ENCODE peak calls at places on chromosomes 5 and 9, in five cellular contexts. H, J, Y, A and T are unnamed samples.

GRCh38 chr5:1834721-1835425 is 33.7 kb downstream of the NDUFS6 start:
- DNase-seq in H (no peak), J (no peak), Y (no peak), A (no peak), T (no peak)

GRCh38 chr9:126915281-126915816 is 767 bp downstream of the RALGPS1 start:
- DNase-seq in H (no peak), J (peak; percentile 33), Y (no peak), A (no peak), T (peak; percentile 6)

GRCh38 chr9:109336409-109336808 is 15.6 kb upstream of the EPB41L4B start:
- DNase-seq in H (no peak), J (no peak), Y (no peak), A (no peak), T (peak; percentile 50)

GRCh38 chr5:14768838-14769365 is 102.7 kb downstream of the ANKH start:
- DNase-seq in H (no peak), J (no peak), Y (no peak), A (no peak), T (no peak)

GRCh38 chr5:131671994-131672655 is 37.1 kb upstream of the RAPGEF6 start:
- DNase-seq in H (peak; percentile 5), J (no peak), Y (peak; percentile 41), A (no peak), T (no peak)

GRCh38 chr9:123119566-123119965 is 86.1 kb downstream of the GPR21 start:
- DNase-seq in H (no peak), J (no peak), Y (no peak), A (no peak), T (no peak)

GRCh38 chr5:42759456-42759855 is 2.8 kb downstream of the CCDC152 start:
- DNase-seq in H (no peak), J (no peak), Y (no peak), A (no peak), T (no peak)

GRCh38 chr5:3456121-3456681 is 139.4 kb upstream of the IRX1 start:
- DNase-seq in H (no peak), J (no peak), Y (no peak), A (no peak), T (no peak)

GRCh38 chr5:91020065-91020800 is 362.9 kb downstream of the ARRDC3 start:
- DNase-seq in H (no peak), J (no peak), Y (no peak), A (no peak), T (no peak)

GRCh38 chr9:72856985-72857631 is 95.7 kb downstream of the ALDH1A1 start:
- DNase-seq in H (peak; percentile 65), J (peak; percentile 66), Y (peak; percentile 74), A (no peak), T (peak; percentile 47)

GRCh38 chr5:11504794-11505193 is 399.5 kb downstream of the CTNND2 start:
- DNase-seq in H (no peak), J (no peak), Y (no peak), A (no peak), T (peak; percentile 59)

GRCh38 chr5:52738095-52738506 is 49.6 kb upstream of the ITGA1 start:
- DNase-seq in H (no peak), J (no peak), Y (peak; percentile 21), A (no peak), T (no peak)

GRCh38 chr9:36808246-36808645 is 225.8 kb downstream of the PAX5 start:
- DNase-seq in H (no peak), J (no peak), Y (no peak), A (no peak), T (no peak)

GRCh38 chr9:14343236-14343947 is 29.5 kb upstream of the NFIB start:
- DNase-seq in H (no peak), J (no peak), Y (peak; percentile 17), A (no peak), T (no peak)

GRCh38 chr5:72842816-72843215 is 26.4 kb downstream of the TNPO1 start:
- DNase-seq in H (no peak), J (peak; percentile 56), Y (peak; percentile 92), A (no peak), T (peak; percentile 70)

GRCh38 chr9:75895112-75895511 is 4.6 kb downstream of the PCSK5 start:
- DNase-seq in H (no peak), J (no peak), Y (no peak), A (no peak), T (no peak)

GRCh38 chr9:13263511-13263910 is 16.0 kb downstream of the MPDZ start:
- DNase-seq in H (no peak), J (no peak), Y (peak; percentile 34), A (no peak), T (no peak)

GRCh38 chr9:136107155-136107952 is 11.3 kb downstream of the TMEM250 start:
- DNase-seq in H (no peak), J (no peak), Y (no peak), A (no peak), T (no peak)

GRCh38 chr9:93968451-93969327 is 13.5 kb upstream of the BARX1 start:
- DNase-seq in H (peak; percentile 53), J (no peak), Y (no peak), A (no peak), T (no peak)

GRCh38 chr9:136543830-136544548 is 1.9 kb downstream of the NOTCH1 start:
- DNase-seq in H (peak; percentile 78), J (no peak), Y (peak; percentile 46), A (no peak), T (no peak)

GRCh38 chr9:118596374-118597015 is 772.7 kb downstream of the BRINP1 start:
- DNase-seq in H (no peak), J (no peak), Y (no peak), A (no peak), T (no peak)

GRCh38 chr9:94919376-94920098 is 193.0 kb downstream of the AOPEP start:
- DNase-seq in H (no peak), J (no peak), Y (no peak), A (no peak), T (no peak)

DNA sequence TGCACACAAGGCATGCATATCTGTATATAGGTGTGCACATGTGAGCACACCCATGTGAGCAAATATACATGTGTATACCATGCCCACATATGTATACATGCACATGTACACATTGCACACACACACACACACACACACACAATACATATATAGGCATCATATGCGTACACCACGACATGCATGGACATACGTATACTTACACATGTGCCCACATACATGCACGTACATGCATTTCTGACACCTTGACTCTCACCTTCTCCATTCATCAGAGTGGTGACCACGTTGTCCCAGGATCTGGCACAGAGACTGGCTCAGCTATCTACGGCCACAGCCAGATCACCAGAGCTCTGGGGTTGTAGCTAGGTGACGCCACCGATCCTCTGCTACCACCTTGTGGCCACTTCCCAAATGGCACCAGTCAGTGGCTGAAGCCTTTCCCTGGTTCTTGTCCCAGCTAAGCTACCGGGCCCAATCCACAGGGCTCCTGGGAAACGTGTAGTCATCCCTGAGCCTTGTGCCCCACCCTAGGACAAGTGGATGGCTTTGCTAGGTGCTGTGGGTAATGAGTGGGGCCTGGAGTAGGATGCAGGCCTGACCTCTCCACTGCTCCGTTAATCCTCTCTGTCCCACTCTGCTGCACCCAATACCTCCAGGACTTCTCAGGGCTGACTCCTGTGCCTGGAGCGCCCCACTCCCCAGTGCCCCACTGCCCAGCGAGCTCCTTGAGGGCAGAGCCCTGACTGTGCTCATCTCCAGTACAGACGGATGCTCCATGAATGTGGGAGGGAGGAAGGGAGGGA is 194.4 kb downstream of the RGS3 start:
- DNase-seq in H (peak; percentile 73), J (peak; percentile 87), Y (peak; percentile 89), A (peak; percentile 39), T (peak; percentile 83)
- TF ChIP-seq MYC in H (no peak), J (no peak), Y (no peak), A (no peak), T (no peak)

DNA sequence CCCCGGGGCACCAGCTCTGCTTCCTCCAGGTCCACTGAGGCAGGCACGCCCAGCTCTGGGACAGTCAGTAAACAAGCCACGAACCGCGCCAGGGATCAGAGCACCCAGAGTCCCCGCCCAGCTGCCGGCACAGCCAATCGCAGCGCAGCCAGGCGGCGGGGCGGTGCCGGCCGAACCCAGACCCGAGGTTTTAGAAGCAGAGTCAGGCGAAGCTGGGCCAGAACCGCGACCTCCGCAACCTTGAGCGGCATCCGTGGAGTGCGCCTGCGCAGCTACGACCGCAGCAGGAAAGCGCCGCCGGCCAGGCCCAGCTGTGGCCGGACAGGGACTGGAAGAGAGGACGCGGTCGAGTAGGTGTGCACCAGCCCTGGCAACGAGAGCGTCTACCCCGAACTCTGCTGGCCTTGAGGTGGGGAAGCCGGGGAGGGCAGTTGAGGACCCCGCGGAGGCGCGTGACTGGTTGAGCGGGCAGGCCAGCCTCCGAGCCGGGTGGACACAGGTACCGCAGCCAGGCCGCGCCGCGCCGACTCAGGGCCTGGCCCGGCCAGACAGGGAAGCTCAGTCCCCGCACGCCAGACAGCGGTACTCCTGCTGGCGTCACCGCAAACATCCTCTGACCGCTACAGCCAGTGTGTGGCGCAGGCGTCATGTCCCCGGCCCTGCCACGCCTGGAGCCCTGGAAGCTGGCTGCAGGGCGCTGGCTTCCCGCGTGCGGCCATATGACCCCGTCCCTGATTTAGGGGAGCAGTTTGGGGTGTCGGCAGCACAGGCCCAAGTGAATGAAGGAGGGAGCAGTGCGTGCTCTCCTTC is at the start of gene CTSL:
- DNase-seq in H (peak; percentile 76), J (peak; percentile 89), Y (peak; percentile 80), A (no peak), T (peak; percentile 70)
- H3K4me3 ChIP-seq in H (peak within 1 kb of the TSS; percentile 45), J (peak within 1 kb of the TSS; percentile 80), Y (peak within 1 kb of the TSS; percentile 57), A (no peak within 1 kb of the TSS), T (peak within 1 kb of the TSS; percentile 54)

GRCh38 chr9:68705636-68706578 is 867 bp downstream of the PIP5K1B start:
- DNase-seq in H (peak; percentile 46), J (peak; percentile 4), Y (peak; percentile 10), A (no peak), T (peak; percentile 45)
- TF ChIP-seq CTCF in H (peak; percentile 75), J (no peak), Y (no peak), A (peak; percentile 10), T (no peak)

GRCh38 chr9:74848150-74848525 is 39.6 kb downstream of the TRPM6 start:
- DNase-seq in H (no peak), J (no peak), Y (no peak), A (no peak), T (no peak)

GRCh38 chr9:74847478-74848149 is 40.1 kb downstream of the TRPM6 start:
- DNase-seq in H (no peak), J (no peak), Y (no peak), A (no peak), T (no peak)

DNA sequence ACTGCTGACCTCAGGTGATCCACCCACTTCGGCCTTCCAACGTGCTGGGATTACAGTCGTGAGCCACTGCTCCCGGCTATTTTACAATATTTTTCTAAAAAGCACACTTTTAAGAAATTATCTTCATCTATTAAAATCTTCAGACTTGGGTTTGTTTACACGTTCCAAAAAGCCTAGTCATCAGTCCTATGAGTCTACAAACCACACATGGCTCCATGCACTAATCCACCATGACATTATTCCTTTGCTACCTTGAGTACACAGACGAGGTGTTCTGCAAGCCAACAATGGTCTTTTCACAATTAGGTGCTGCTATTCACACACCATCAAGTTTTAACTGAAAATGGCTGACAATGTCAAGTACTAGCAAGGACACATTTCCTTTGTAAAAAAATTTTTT is 41.0 kb downstream of the TRPM6 start:
- DNase-seq in H (peak; percentile 4), J (no peak), Y (no peak), A (no peak), T (no peak)
- TF ChIP-seq MYC in H (no peak), J (no peak), Y (no peak), A (no peak), T (no peak)

GRCh38 chr9:85224301-85224700 is 517.5 kb downstream of the AGTPBP1 start:
- DNase-seq in H (no peak), J (no peak), Y (no peak), A (no peak), T (no peak)
- H3K4me3 ChIP-seq in H (no peak overlapping the region), J (no peak overlapping the region), Y (no peak overlapping the region), A (no peak overlapping the region), T (no peak overlapping the region)